ENCODE peak calls at places on chromosome 17, in five cellular contexts. J, F, Y, R and C are unnamed samples.
A peak's percentile ranks its signal among the peaks of the same experiment; 100 is the strongest.

GRCh38 chr17:42233994-42234393 is 39.7 kb upstream of the GHDC start:
- DNase-seq in J (no peak), F (no peak), Y (no peak), R (no peak), C (no peak)

GRCh38 chr17:29566473-29567361 is at the start of gene ABHD15:
- DNase-seq in J (peak; percentile 35), F (no peak), Y (peak; percentile 59), R (no peak), C (peak; percentile 75)

GRCh38 chr17:79852748-79853147 is 13.5 kb upstream of the CBX4 start:
- DNase-seq in J (no peak), F (no peak), Y (peak; percentile 52), R (no peak), C (no peak)

GRCh38 chr17:64411999-64412771 is 21.5 kb upstream of the PECAM1 start:
- DNase-seq in J (no peak), F (peak; percentile 59), Y (no peak), R (peak; percentile 7), C (no peak)

GRCh38 chr17:47736501-47737211 is 3.6 kb downstream of the TBX21 start:
- DNase-seq in J (no peak), F (no peak), Y (no peak), R (no peak), C (no peak)

GRCh38 chr17:12794919-12795517 is 5.7 kb downstream of the ARHGAP44 start:
- DNase-seq in J (no peak), F (no peak), Y (no peak), R (no peak), C (no peak)

GRCh38 chr17:75625813-75626486 is 7.3 kb upstream of the SMIM5 start:
- DNase-seq in J (peak; percentile 56), F (no peak), Y (peak; percentile 4), R (peak; percentile 79), C (peak; percentile 82)

GRCh38 chr17:17966399-17966798 is 5.8 kb downstream of the TOM1L2 start:
- DNase-seq in J (no peak), F (no peak), Y (no peak), R (no peak), C (no peak)

GRCh38 chr17:57544834-57545463 is 200.2 kb downstream of the CCDC182 start:
- DNase-seq in J (no peak), F (no peak), Y (no peak), R (no peak), C (no peak)

GRCh38 chr17:34895388-34895787 is 65.9 kb downstream of the CCT6B start:
- DNase-seq in J (no peak), F (no peak), Y (no peak), R (no peak), C (no peak)

GRCh38 chr17:7045492-7046126 is 1.7 kb upstream of the SLC16A11 start:
- DNase-seq in J (peak; percentile 80), F (no peak), Y (peak; percentile 87), R (no peak), C (peak; percentile 76)

GRCh38 chr17:44417553-44417952 is 28.1 kb upstream of the ITGA2B start:
- DNase-seq in J (peak; percentile 20), F (no peak), Y (peak; percentile 97), R (no peak), C (no peak)

GRCh38 chr17:80414508-80414802 is 512 bp upstream of the ENDOV start:
- DNase-seq in J (peak; percentile 20), F (no peak), Y (no peak), R (peak; percentile 38), C (peak; percentile 28)

GRCh38 chr17:41977991-41978390 is 11.4 kb downstream of the CNP start:
- DNase-seq in J (no peak), F (no peak), Y (no peak), R (no peak), C (no peak)

GRCh38 chr17:29619251-29619650 is 3.5 kb downstream of the CORO6 start:
- DNase-seq in J (no peak), F (no peak), Y (peak; percentile 36), R (no peak), C (no peak)

GRCh38 chr17:7260601-7261376 is 1.5 kb downstream of the CLDN7 start:
- DNase-seq in J (no peak), F (no peak), Y (no peak), R (no peak), C (no peak)

GRCh38 chr17:41939044-41939695 is 8.8 kb downstream of the ODAD4 start:
- DNase-seq in J (no peak), F (no peak), Y (no peak), R (no peak), C (no peak)

GRCh38 chr17:66200685-66201092 is 8.8 kb upstream of the CEP112 start:
- DNase-seq in J (peak; percentile 87), F (no peak), Y (peak; percentile 83), R (peak; percentile 17), C (peak; percentile 77)

GRCh38 chr17:51857052-51857593 is 301.4 kb downstream of the CA10 start:
- DNase-seq in J (no peak), F (no peak), Y (no peak), R (no peak), C (no peak)

GRCh38 chr17:4142107-4142900 is 526 bp downstream of the ZZEF1 start:
- DNase-seq in J (peak; percentile 27), F (no peak), Y (peak; percentile 17), R (no peak), C (peak; percentile 14)

GRCh38 chr17:63995626-63996025 is 2.5 kb upstream of the PRR29 start:
- DNase-seq in J (no peak), F (no peak), Y (no peak), R (no peak), C (no peak)

GRCh38 chr17:27282054-27282501 is 11.8 kb upstream of the WSB1 start:
- DNase-seq in J (no peak), F (no peak), Y (peak; percentile 50), R (no peak), C (no peak)

GRCh38 chr17:21357281-21357680 is 18.9 kb upstream of the KCNJ12 start:
- DNase-seq in J (no peak), F (no peak), Y (no peak), R (no peak), C (no peak)

GRCh38 chr17:72900542-72900941 is 191.9 kb downstream of the SLC39A11 start:
- DNase-seq in J (no peak), F (no peak), Y (peak; percentile 11), R (no peak), C (no peak)

GRCh38 chr17:59668816-59669215 is 38.4 kb downstream of the PTRH2 start:
- DNase-seq in J (no peak), F (no peak), Y (peak; percentile 97), R (no peak), C (no peak)

GRCh38 chr17:79919164-79919585 is 79.9 kb upstream of the CBX4 start:
- DNase-seq in J (no peak), F (no peak), Y (no peak), R (no peak), C (peak; percentile 81)

GRCh38 chr17:82835766-82836512 is 3.9 kb downstream of the ZNF750 start:
- DNase-seq in J (no peak), F (no peak), Y (no peak), R (no peak), C (no peak)

GRCh38 chr17:75565066-75565465 is 22.5 kb upstream of the MYO15B start:
- DNase-seq in J (no peak), F (no peak), Y (peak; percentile 15), R (no peak), C (peak; percentile 59)

DNA sequence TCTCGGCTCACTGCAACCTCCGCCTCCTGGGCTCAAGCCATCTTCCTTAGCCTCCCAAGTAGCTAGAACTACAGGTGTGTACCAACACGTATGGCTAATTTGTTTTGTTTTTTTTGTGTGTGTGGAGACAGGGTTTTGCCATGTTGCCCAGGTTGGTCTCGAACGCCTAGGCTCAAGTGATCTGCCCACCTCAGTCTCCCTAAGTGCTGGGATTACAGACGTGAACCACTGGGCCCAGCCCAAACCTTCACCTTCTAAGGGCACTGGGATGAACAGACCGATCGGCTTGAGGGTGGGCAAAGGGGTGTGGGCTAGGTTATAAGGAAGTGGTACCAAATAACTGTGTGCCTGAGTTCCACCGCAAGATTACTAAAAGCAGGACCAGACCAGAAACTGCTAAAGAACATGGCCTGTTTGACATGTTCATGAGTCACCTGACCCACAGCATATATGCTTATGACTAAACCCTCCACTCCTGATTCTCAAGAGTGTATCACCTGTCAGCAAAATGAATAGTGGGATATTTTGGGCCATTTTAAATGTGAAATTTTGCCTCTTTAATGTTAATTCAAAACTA is 8.1 kb downstream of the TMEM97 start:
- DNase-seq in J (no peak), F (no peak), Y (peak; percentile 52), R (no peak), C (no peak)
- TF ChIP-seq MAFK in J (no peak), F (no peak), Y (peak; percentile 6), R (no peak), C (no peak)

GRCh38 chr17:74340470-74341023 is 14.5 kb downstream of the KIF19 start:
- DNase-seq in J (peak; percentile 56), F (no peak), Y (no peak), R (no peak), C (no peak)
- TF ChIP-seq MAFK in J (no peak), F (no peak), Y (no peak), R (no peak), C (no peak)

DNA sequence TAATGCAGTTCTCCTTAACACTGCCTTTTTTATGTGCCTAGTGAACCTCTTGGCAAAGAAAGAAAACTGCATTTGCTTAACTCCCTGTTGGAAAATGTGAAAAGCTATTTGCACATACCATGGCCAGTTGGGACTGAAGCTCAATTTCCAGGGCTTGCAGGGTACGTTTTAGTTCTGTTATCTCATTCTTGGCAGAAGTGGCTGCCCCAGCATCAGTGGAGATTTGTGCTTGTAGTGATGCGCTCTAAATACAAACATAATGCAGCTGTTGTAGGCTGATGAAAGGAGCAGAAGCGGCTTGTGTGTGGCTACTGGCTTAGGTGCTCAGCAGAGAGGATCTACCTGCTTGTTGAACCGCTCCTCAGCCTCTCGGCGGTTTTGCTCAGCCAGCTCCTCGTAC is 3.7 kb downstream of the KRT24 start:
- DNase-seq in J (no peak), F (no peak), Y (no peak), R (no peak), C (no peak)
- TF ChIP-seq MAFK in J (no peak), F (no peak), Y (no peak), R (no peak), C (no peak)

GRCh38 chr17:76735006-76735405 is 2.1 kb downstream of the SRSF2 start:
- DNase-seq in J (peak; percentile 54), F (no peak), Y (peak; percentile 53), R (no peak), C (peak; percentile 40)

GRCh38 chr17:76735586-76736348 is 1.4 kb downstream of the SRSF2 start:
- DNase-seq in J (no peak), F (no peak), Y (no peak), R (no peak), C (no peak)

GRCh38 chr17:76737676-76738467 is at the start of gene MFSD11:
- DNase-seq in J (peak; percentile 90), F (peak; percentile 87), Y (peak; percentile 94), R (peak; percentile 89), C (peak; percentile 98)

GRCh38 chr17:76737082-76737675 is at the start of gene SRSF2:
- DNase-seq in J (peak; percentile 98), F (peak; percentile 95), Y (peak; percentile 97), R (peak; percentile 91), C (peak; percentile 99)

GRCh38 chr17:76736349-76737081 is 616 bp downstream of the SRSF2 start:
- DNase-seq in J (peak; percentile 46), F (no peak), Y (peak; percentile 60), R (peak; percentile 80), C (peak; percentile 62)
- TF ChIP-seq MAFK in J (no peak), F (no peak), Y (no peak), R (no peak), C (no peak)